ENCODE peak calls at places on chromosome 17, in ten cellular contexts. W is foreskin fibroblast, C is cardiac fibroblast, R is COR-L47, D is body of pancreas, L is HT1080, X is HEK293T, N is pancreas, T is activated gamma-delta T cell treated with Interleukin-2 at 50 U/mL for 16 hours, A is cardiac muscle cell. H is an unnamed sample.
A peak's percentile ranks its signal among the peaks of the same experiment; 100 is the strongest.

GRCh38 chr17:27778193-27778592 is 22.1 kb downstream of the NOS2 start:
- DNase-seq in W (no peak), C (peak; percentile 27), R (no peak), D (no peak), L (peak; percentile 74), X (no peak), N (no peak), T (no peak), A (no peak), H (no peak)

GRCh38 chr17:17351901-17352781 is 49.0 kb downstream of the NT5M start:
- DNase-seq in W (peak; percentile 86), C (peak; percentile 54), R (no peak), D (no peak), L (peak; percentile 47), X (no peak), N (no peak), T (no peak), A (no peak), H (peak; percentile 82)

GRCh38 chr17:28188841-28189263 is 130.1 kb upstream of the TMEM97 start:
- DNase-seq in W (peak; percentile 48), C (no peak), R (no peak), D (no peak), L (no peak), X (no peak), N (no peak), T (no peak), A (no peak), H (no peak)

GRCh38 chr17:35074711-35075707 is 11.5 kb upstream of the RFFL start:
- DNase-seq in W (no peak), C (no peak), R (no peak), D (no peak), L (no peak), X (no peak), N (no peak), T (no peak), A (no peak), H (no peak)

GRCh38 chr17:12195418-12195817 is 174.7 kb downstream of the MAP2K4 start:
- DNase-seq in W (no peak), C (no peak), R (no peak), D (no peak), L (no peak), X (no peak), N (no peak), T (no peak), A (no peak), H (no peak)

GRCh38 chr17:40352779-40353394 is 11.7 kb downstream of the GJD3 start:
- DNase-seq in W (peak; percentile 45), C (no peak), R (no peak), D (no peak), L (no peak), X (no peak), N (no peak), T (no peak), A (no peak), H (no peak)

GRCh38 chr17:7880076-7880868 is 8.3 kb upstream of the CHD3 start:
- DNase-seq in W (no peak), C (no peak), R (no peak), D (no peak), L (no peak), X (no peak), N (no peak), T (no peak), A (no peak), H (no peak)

GRCh38 chr17:50865060-50865867 is 890 bp downstream of the TOB1 start:
- DNase-seq in W (peak; percentile 68), C (peak; percentile 51), R (no peak), D (peak; percentile 77), L (peak; percentile 41), X (no peak), N (peak; percentile 86), T (peak; percentile 40), A (peak; percentile 66), H (peak; percentile 54)

GRCh38 chr17:61996916-61997605 is 68.0 kb downstream of the MED13 start:
- DNase-seq in W (no peak), C (no peak), R (no peak), D (no peak), L (no peak), X (no peak), N (no peak), T (no peak), A (no peak), H (no peak)

GRCh38 chr17:70872194-70872593 is 702.9 kb downstream of the KCNJ2 start:
- DNase-seq in W (no peak), C (no peak), R (no peak), D (no peak), L (no peak), X (no peak), N (no peak), T (no peak), A (no peak), H (no peak)

GRCh38 chr17:49260011-49260921 is 29.7 kb upstream of the PHOSPHO1 start:
- DNase-seq in W (peak; percentile 88), C (peak; percentile 81), R (no peak), D (peak; percentile 52), L (peak; percentile 70), X (peak; percentile 67), N (peak; percentile 81), T (peak; percentile 43), A (peak; percentile 65), H (peak; percentile 96)

H was measured in mesenchymal stem cell.